ENCODE peak calls at places on chromosome 16, in four cellular contexts. One of them, this sample, is unnamed.

GRCh38 chr16:24568392-24568791 is 29.0 kb downstream of the RBBP6 start:
- DNase-seq in HepG2: no peak
- DNase-seq in H1: no peak
- DNase-seq in GM12878: no peak
- DNase-seq in this sample: no peak

GRCh38 chr16:12231666-12232065 is 255.1 kb downstream of the SNX29 start:
- DNase-seq in HepG2: no peak
- DNase-seq in H1: no peak
- DNase-seq in GM12878: no peak
- DNase-seq in this sample: no peak

GRCh38 chr16:23709536-23709935 is 3.5 kb downstream of the ERN2 start:
- DNase-seq in GM12878: no peak
- DNase-seq in HepG2: no peak
- DNase-seq in H1: no peak
- DNase-seq in this sample: no peak

GRCh38 chr16:74623214-74623842 is 16.4 kb upstream of the GLG1 start:
- DNase-seq in H1: no peak
- DNase-seq in GM12878: no peak
- DNase-seq in HepG2: peak
- DNase-seq in this sample: peak

GRCh38 chr16:73020409-73020884 is 27.5 kb downstream of the ZFHX3 start:
- DNase-seq in HepG2: peak
- DNase-seq in GM12878: no peak
- DNase-seq in H1: no peak
- DNase-seq in this sample: no peak

GRCh38 chr16:28930652-28931051 is 1.1 kb upstream of the CD19 start:
- DNase-seq in H1: no peak
- DNase-seq in GM12878: peak
- DNase-seq in HepG2: no peak
- DNase-seq in this sample: no peak

GRCh38 chr16:75053791-75054555 is 55.1 kb downstream of the ZNRF1 start:
- DNase-seq in GM12878: no peak
- DNase-seq in H1: no peak
- DNase-seq in HepG2: peak
- DNase-seq in this sample: no peak

GRCh38 chr16:30659507-30660423 is 1.5 kb downstream of the FBRS start:
- DNase-seq in HepG2: no peak
- DNase-seq in GM12878: no peak
- DNase-seq in H1: no peak
- DNase-seq in this sample: peak

GRCh38 chr16:77789085-77789611 is 784 bp downstream of the VAT1L start:
- DNase-seq in GM12878: no peak
- DNase-seq in HepG2: no peak
- DNase-seq in H1: no peak
- DNase-seq in this sample: no peak

GRCh38 chr16:1591306-1591705 is 20.6 kb downstream of the IFT140 start:
- DNase-seq in H1: no peak
- DNase-seq in HepG2: no peak
- DNase-seq in GM12878: no peak
- DNase-seq in this sample: no peak

GRCh38 chr16:17448640-17449638 is 21.8 kb downstream of the XYLT1 start:
- DNase-seq in H1: no peak
- DNase-seq in GM12878: no peak
- DNase-seq in HepG2: no peak
- DNase-seq in this sample: no peak

GRCh38 chr16:24088767-24089166 is 167.4 kb upstream of the CACNG3 start:
- DNase-seq in HepG2: no peak
- DNase-seq in H1: no peak
- DNase-seq in GM12878: no peak
- DNase-seq in this sample: no peak

GRCh38 chr16:12988071-12988470 is 86.7 kb downstream of the SHISA9 start:
- DNase-seq in GM12878: no peak
- DNase-seq in H1: no peak
- DNase-seq in HepG2: no peak
- DNase-seq in this sample: no peak

GRCh38 chr16:48459167-48459566 is 74.0 kb upstream of the SIAH1 start:
- DNase-seq in HepG2: no peak
- DNase-seq in GM12878: peak
- DNase-seq in H1: no peak
- DNase-seq in this sample: no peak

GRCh38 chr16:9929836-9930235 is 252.4 kb downstream of the GRIN2A start:
- DNase-seq in GM12878: no peak
- DNase-seq in H1: no peak
- DNase-seq in HepG2: no peak
- DNase-seq in this sample: no peak

GRCh38 chr16:69937465-69937951 is 13.6 kb upstream of the CLEC18A start:
- DNase-seq in H1: no peak
- DNase-seq in HepG2: peak
- DNase-seq in GM12878: no peak
- DNase-seq in this sample: no peak

GRCh38 chr16:8720080-8720966 is 45.9 kb downstream of the ABAT start:
- DNase-seq in H1: no peak
- DNase-seq in HepG2: peak
- DNase-seq in GM12878: no peak
- DNase-seq in this sample: peak

GRCh38 chr16:77211880-77212735 is 12.9 kb downstream of the SYCE1L start:
- DNase-seq in HepG2: no peak
- DNase-seq in H1: peak
- DNase-seq in GM12878: no peak
- DNase-seq in this sample: peak

GRCh38 chr16:75296606-75297005 is 45.2 kb upstream of the BCAR1 start:
- DNase-seq in HepG2: no peak
- DNase-seq in GM12878: no peak
- DNase-seq in H1: no peak
- DNase-seq in this sample: no peak

GRCh38 chr16:85037050-85037410 is 9.4 kb downstream of the KIAA0513 start:
- DNase-seq in H1: no peak
- DNase-seq in HepG2: no peak
- DNase-seq in GM12878: no peak
- DNase-seq in this sample: no peak

GRCh38 chr16:1706386-1707192 is 594 bp downstream of the MAPK8IP3 start:
- DNase-seq in H1: no peak
- DNase-seq in GM12878: no peak
- DNase-seq in HepG2: no peak
- DNase-seq in this sample: no peak

GRCh38 chr16:17222756-17223411 is 247.9 kb downstream of the XYLT1 start:
- DNase-seq in GM12878: no peak
- DNase-seq in HepG2: no peak
- DNase-seq in H1: no peak
- DNase-seq in this sample: no peak

GRCh38 chr16:88926374-88926990 is 50.5 kb downstream of the CBFA2T3 start:
- DNase-seq in GM12878: no peak
- DNase-seq in HepG2: peak
- DNase-seq in H1: no peak
- DNase-seq in this sample: no peak

GRCh38 chr16:14289692-14290340 is 218.7 kb downstream of the MRTFB start:
- DNase-seq in HepG2: peak
- DNase-seq in H1: no peak
- DNase-seq in GM12878: no peak
- DNase-seq in this sample: no peak

GRCh38 chr16:9372934-9373890 is 281.8 kb downstream of the HAPSTR1 start:
- DNase-seq in HepG2: no peak
- DNase-seq in H1: no peak
- DNase-seq in GM12878: no peak
- DNase-seq in this sample: peak

GRCh38 chr16:66107661-66108060 is 258.8 kb upstream of the CDH5 start:
- DNase-seq in HepG2: no peak
- DNase-seq in H1: no peak
- DNase-seq in GM12878: no peak
- DNase-seq in this sample: no peak

DNA sequence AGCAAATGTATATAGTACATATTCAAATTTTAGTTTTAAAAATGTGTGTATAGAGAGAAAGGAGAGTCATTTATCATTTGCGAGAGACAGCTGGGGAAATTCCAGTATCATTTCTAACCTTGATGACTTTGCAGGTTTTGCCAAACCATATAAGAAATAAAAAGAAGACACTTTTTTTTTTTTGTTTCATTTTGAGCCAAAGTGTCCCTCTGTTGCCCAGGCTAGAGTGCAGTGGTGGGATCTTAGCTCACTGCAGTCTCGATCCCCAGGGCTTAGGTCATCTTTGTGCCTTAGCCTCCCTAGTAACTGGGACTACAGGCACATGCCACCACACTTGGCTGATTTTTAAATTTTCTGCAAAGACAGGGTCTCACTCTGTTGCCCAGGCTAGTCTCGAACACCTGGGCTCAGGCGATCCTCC is 38.4 kb upstream of the VWA3A start:
- DNase-seq in HepG2: no peak
- DNase-seq in GM12878: peak
- DNase-seq in H1: no peak
- DNase-seq in this sample: no peak
- H3K4me3 ChIP-seq in HepG2: no peak
- H3K4me3 ChIP-seq in GM12878: no peak
- H3K4me3 ChIP-seq in H1: no peak
- H3K4me3 ChIP-seq in this sample: no peak

GRCh38 chr16:57535680-57536305 is 578 bp downstream of the CCDC102A start:
- DNase-seq in H1: peak
- DNase-seq in HepG2: peak
- DNase-seq in GM12878: no peak
- DNase-seq in this sample: peak
- TF ChIP-seq SUZ12 in H1: no peak
- TF ChIP-seq SUZ12 in HepG2: no peak
- TF ChIP-seq SUZ12 in GM12878: no peak
- TF ChIP-seq SUZ12 in this sample: no peak

GRCh38 chr16:86747761-86748160 is 169.4 kb downstream of the FOXL1 start:
- DNase-seq in H1: no peak
- DNase-seq in HepG2: no peak
- DNase-seq in GM12878: no peak
- DNase-seq in this sample: no peak

GRCh38 chr16:86752582-86753175 is 174.3 kb downstream of the FOXL1 start:
- DNase-seq in H1: no peak
- DNase-seq in GM12878: no peak
- DNase-seq in HepG2: no peak
- DNase-seq in this sample: no peak

GRCh38 chr16:86748643-86749042 is 170.3 kb downstream of the FOXL1 start:
- DNase-seq in HepG2: no peak
- DNase-seq in H1: no peak
- DNase-seq in GM12878: no peak
- DNase-seq in this sample: no peak

GRCh38 chr16:86753399-86753798 is 175.1 kb downstream of the FOXL1 start:
- DNase-seq in GM12878: no peak
- DNase-seq in H1: no peak
- DNase-seq in HepG2: no peak
- DNase-seq in this sample: no peak

DNA sequence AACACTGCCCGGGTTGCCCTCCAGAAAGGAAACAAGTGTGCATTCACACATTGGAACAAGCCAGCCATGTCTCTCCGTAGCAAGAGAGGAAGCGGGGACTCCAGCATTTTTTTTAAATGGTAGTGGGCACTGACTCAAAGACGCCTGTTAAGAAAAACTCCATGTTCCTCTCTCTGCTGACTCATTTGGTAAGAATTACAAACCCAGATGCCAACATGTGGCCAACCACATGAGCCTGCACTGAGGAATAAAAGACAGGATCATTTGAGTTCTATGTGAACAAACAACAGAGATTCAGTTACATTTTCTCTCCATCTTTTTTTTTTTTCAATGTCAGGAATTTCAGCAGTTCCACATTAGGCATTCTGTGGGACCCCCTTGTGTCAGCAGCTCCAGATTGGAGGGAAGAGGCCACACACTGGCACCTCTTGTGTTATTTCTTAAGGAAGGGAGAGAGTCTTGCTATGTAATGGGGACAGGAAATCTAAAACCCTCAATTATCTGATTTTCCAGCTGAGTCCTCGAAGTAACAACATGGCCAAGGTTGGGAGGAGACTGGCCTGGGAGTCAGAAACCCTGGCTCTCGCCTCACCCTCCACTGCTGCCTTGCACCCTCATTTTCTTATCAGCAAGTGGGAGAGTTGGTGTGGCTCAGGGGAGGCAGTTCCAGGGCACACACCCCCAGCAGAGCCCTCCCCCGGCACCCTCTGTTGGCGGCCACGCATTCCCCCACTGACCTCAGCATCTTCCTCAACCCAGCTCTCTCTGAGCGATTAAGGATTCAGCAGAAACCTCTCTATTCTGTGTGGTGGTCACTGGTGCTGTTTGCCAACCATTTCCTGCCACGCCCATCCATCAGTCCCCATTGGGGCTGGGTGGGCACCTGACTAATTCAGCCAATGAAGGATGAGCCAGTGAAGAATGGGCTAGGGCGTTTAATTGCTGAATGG is 173.0 kb downstream of the FOXL1 start:
- DNase-seq in GM12878: no peak
- DNase-seq in HepG2: no peak
- DNase-seq in H1: no peak
- DNase-seq in this sample: no peak
- H3K9ac ChIP-seq in GM12878: no peak
- H3K9ac ChIP-seq in HepG2: no peak
- H3K9ac ChIP-seq in H1: no peak
- H3K9ac ChIP-seq in this sample: no peak

GRCh38 chr16:51507286-51507685 is 356.2 kb upstream of the SALL1 start:
- DNase-seq in HepG2: no peak
- DNase-seq in GM12878: no peak
- DNase-seq in H1: no peak
- DNase-seq in this sample: no peak
- H3K4me3 ChIP-seq in HepG2: no peak
- H3K4me3 ChIP-seq in GM12878: no peak
- H3K4me3 ChIP-seq in H1: no peak
- H3K4me3 ChIP-seq in this sample: no peak

GRCh38 chr16:57981636-57982035 is 10.7 kb upstream of the CNGB1 start:
- DNase-seq in GM12878: no peak
- DNase-seq in H1: no peak
- DNase-seq in HepG2: no peak
- DNase-seq in this sample: no peak
- TF ChIP-seq SUZ12 in GM12878: no peak
- TF ChIP-seq SUZ12 in H1: no peak
- TF ChIP-seq SUZ12 in HepG2: no peak
- TF ChIP-seq SUZ12 in this sample: no peak

GRCh38 chr16:81562174-81562849 is 117.7 kb downstream of the CMIP start:
- DNase-seq in GM12878: no peak
- DNase-seq in HepG2: no peak
- DNase-seq in H1: no peak
- DNase-seq in this sample: no peak
- H3K9ac ChIP-seq in GM12878: no peak
- H3K9ac ChIP-seq in HepG2: no peak
- H3K9ac ChIP-seq in H1: no peak
- H3K9ac ChIP-seq in this sample: no peak

GRCh38 chr16:49527621-49528020 is 154.0 kb downstream of the C16orf78 start:
- DNase-seq in GM12878: no peak
- DNase-seq in H1: no peak
- DNase-seq in HepG2: no peak
- DNase-seq in this sample: no peak
- H3K4me3 ChIP-seq in GM12878: no peak
- H3K4me3 ChIP-seq in H1: no peak
- H3K4me3 ChIP-seq in HepG2: no peak
- H3K4me3 ChIP-seq in this sample: no peak

This sample was measured in NT2/D1.